ENCODE peak calls at places on chromosomes 2 and 18, in six cellular contexts. One of them, this sample, is unnamed.

GRCh38 chr18:7630731-7631442 is 63.8 kb downstream of the PTPRM start:
- DNase-seq in HepG2: no peak
- DNase-seq in spleen: no peak
- DNase-seq in transverse colon: no peak
- DNase-seq in H1: no peak
- DNase-seq in suprapubic skin: no peak
- DNase-seq in this sample: no peak

GRCh38 chr18:63365909-63366269 is 1.1 kb downstream of the KDSR start:
- DNase-seq in transverse colon: peak; percentile 24
- DNase-seq in suprapubic skin: no peak
- DNase-seq in spleen: no peak
- DNase-seq in H1: no peak
- DNase-seq in HepG2: no peak
- DNase-seq in this sample: no peak

GRCh38 chr2:134167015-134167414 is 86.9 kb upstream of the MGAT5 start:
- DNase-seq in H1: no peak
- DNase-seq in transverse colon: no peak
- DNase-seq in HepG2: no peak
- DNase-seq in suprapubic skin: no peak
- DNase-seq in spleen: no peak
- DNase-seq in this sample: no peak

GRCh38 chr2:42693013-42693575 is 70.8 kb downstream of the OXER1 start:
- DNase-seq in HepG2: no peak
- DNase-seq in suprapubic skin: no peak
- DNase-seq in transverse colon: no peak
- DNase-seq in H1: no peak
- DNase-seq in spleen: peak; percentile 76
- DNase-seq in this sample: no peak

GRCh38 chr2:227415538-227416424 is 28.0 kb upstream of the SCYGR1 start:
- DNase-seq in spleen: peak; percentile 80
- DNase-seq in transverse colon: no peak
- DNase-seq in HepG2: no peak
- DNase-seq in suprapubic skin: no peak
- DNase-seq in H1: no peak
- DNase-seq in this sample: peak; percentile 92

GRCh38 chr2:161418715-161419337 is 2.7 kb downstream of the TBR1 start:
- DNase-seq in spleen: no peak
- DNase-seq in HepG2: no peak
- DNase-seq in H1: peak; percentile 78
- DNase-seq in suprapubic skin: no peak
- DNase-seq in transverse colon: peak; percentile 33
- DNase-seq in this sample: no peak

GRCh38 chr2:122843503-122843902 is 1088.1 kb downstream of the TSN start:
- DNase-seq in transverse colon: no peak
- DNase-seq in spleen: no peak
- DNase-seq in suprapubic skin: no peak
- DNase-seq in HepG2: no peak
- DNase-seq in H1: no peak
- DNase-seq in this sample: no peak

GRCh38 chr2:215931256-215931903 is 82.0 kb downstream of the MREG start:
- DNase-seq in suprapubic skin: peak; percentile 70
- DNase-seq in transverse colon: peak; percentile 58
- DNase-seq in HepG2: peak; percentile 80
- DNase-seq in spleen: no peak
- DNase-seq in H1: peak; percentile 87
- DNase-seq in this sample: peak; percentile 66

GRCh38 chr18:76371804-76372203 is 123.2 kb downstream of the ZNF516 start:
- DNase-seq in suprapubic skin: no peak
- DNase-seq in spleen: peak; percentile 69
- DNase-seq in H1: no peak
- DNase-seq in transverse colon: no peak
- DNase-seq in HepG2: no peak
- DNase-seq in this sample: no peak

GRCh38 chr2:178298785-178299212 is 104.5 kb downstream of the OSBPL6 start:
- DNase-seq in H1: no peak
- DNase-seq in suprapubic skin: no peak
- DNase-seq in HepG2: no peak
- DNase-seq in spleen: no peak
- DNase-seq in transverse colon: no peak
- DNase-seq in this sample: no peak

GRCh38 chr2:174881678-174882077 is 117.4 kb upstream of the CHRNA1 start:
- DNase-seq in transverse colon: no peak
- DNase-seq in H1: no peak
- DNase-seq in suprapubic skin: no peak
- DNase-seq in spleen: no peak
- DNase-seq in HepG2: no peak
- DNase-seq in this sample: no peak

GRCh38 chr2:113231064-113231463 is 47.7 kb downstream of the PAX8 start:
- DNase-seq in spleen: no peak
- DNase-seq in HepG2: no peak
- DNase-seq in transverse colon: no peak
- DNase-seq in H1: no peak
- DNase-seq in suprapubic skin: no peak
- DNase-seq in this sample: no peak

GRCh38 chr18:74172697-74173433 is 24.5 kb downstream of the TIMM21 start:
- DNase-seq in HepG2: no peak
- DNase-seq in suprapubic skin: no peak
- DNase-seq in transverse colon: no peak
- DNase-seq in H1: no peak
- DNase-seq in spleen: no peak
- DNase-seq in this sample: no peak
- H3K4me3 ChIP-seq in HepG2: no peak overlapping the region
- H3K4me3 ChIP-seq in suprapubic skin: no peak overlapping the region
- H3K4me3 ChIP-seq in transverse colon: no peak overlapping the region
- H3K4me3 ChIP-seq in H1: no peak overlapping the region
- H3K4me3 ChIP-seq in spleen: peak overlapping the region; percentile 54
- H3K4me3 ChIP-seq in this sample: no peak overlapping the region

DNA sequence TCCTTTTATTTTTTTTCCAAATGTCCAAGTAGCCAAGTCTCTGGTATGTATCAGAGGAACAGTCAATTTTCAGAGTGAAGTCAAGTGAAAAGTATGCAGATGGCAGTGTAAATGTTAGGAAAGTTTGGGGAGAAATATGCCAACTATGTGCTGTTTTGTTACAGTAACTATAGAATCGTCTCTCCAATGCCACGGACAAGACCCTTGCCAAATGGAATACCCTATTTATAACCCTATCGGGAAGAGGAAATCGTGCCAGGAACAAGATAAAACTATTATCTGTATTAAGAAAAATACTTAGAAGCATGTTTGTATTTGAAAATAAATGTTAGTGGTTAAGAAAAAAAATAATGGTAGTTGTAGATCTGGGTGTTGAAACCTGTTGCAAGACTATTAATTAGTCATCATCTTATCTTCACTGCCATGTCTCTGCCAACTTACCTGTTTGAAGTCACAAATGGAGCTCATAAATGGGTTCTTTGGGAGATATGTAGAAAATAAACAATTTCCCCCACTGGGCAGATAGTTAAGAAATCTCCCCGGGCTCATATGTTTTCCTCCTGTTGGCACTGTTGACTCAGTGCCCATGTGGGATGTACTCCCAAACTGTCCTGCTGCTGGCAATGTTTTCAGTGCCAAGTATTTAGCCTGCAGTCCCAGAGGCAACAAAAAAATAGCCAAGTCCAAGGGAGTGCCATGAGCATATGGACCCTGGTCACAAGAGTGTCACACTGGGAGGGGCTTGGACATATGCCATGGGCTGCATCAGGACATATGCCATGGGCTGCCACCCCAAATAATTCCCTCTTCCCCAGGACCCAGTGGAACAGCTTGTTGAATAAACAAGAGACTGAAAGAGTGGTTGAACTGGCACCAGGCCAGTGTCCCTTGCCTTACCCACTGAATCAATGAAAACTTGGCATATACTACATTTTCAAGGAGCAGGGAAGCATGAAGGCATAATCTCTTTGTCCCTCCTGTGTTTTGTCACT is 366.9 kb downstream of the OSR1 start:
- DNase-seq in spleen: no peak
- DNase-seq in suprapubic skin: peak; percentile 55
- DNase-seq in transverse colon: peak; percentile 31
- DNase-seq in HepG2: no peak
- DNase-seq in H1: no peak
- DNase-seq in this sample: no peak
- TF ChIP-seq POLR2AphosphoS5 in spleen: no peak
- TF ChIP-seq POLR2AphosphoS5 in suprapubic skin: no peak
- TF ChIP-seq POLR2AphosphoS5 in transverse colon: no peak
- TF ChIP-seq POLR2AphosphoS5 in HepG2: no peak
- TF ChIP-seq POLR2AphosphoS5 in H1: no peak
- TF ChIP-seq POLR2AphosphoS5 in this sample: no peak

GRCh38 chr2:86143926-86144685 is 38.1 kb downstream of the PTCD3 start:
- DNase-seq in suprapubic skin: no peak
- DNase-seq in spleen: no peak
- DNase-seq in H1: no peak
- DNase-seq in HepG2: no peak
- DNase-seq in transverse colon: no peak
- DNase-seq in this sample: no peak

GRCh38 chr2:86143307-86143706 is 37.3 kb downstream of the PTCD3 start:
- DNase-seq in spleen: no peak
- DNase-seq in HepG2: no peak
- DNase-seq in suprapubic skin: no peak
- DNase-seq in H1: no peak
- DNase-seq in transverse colon: no peak
- DNase-seq in this sample: no peak

GRCh38 chr2:86142737-86143257 is 36.8 kb downstream of the PTCD3 start:
- DNase-seq in H1: no peak
- DNase-seq in transverse colon: no peak
- DNase-seq in HepG2: no peak
- DNase-seq in spleen: no peak
- DNase-seq in suprapubic skin: no peak
- DNase-seq in this sample: no peak

GRCh38 chr2:86150502-86150901 is 44.5 kb downstream of the PTCD3 start:
- DNase-seq in suprapubic skin: no peak
- DNase-seq in transverse colon: no peak
- DNase-seq in H1: no peak
- DNase-seq in HepG2: no peak
- DNase-seq in spleen: no peak
- DNase-seq in this sample: no peak

GRCh38 chr2:86147793-86148192 is 41.8 kb downstream of the PTCD3 start:
- DNase-seq in HepG2: no peak
- DNase-seq in H1: no peak
- DNase-seq in transverse colon: no peak
- DNase-seq in suprapubic skin: no peak
- DNase-seq in spleen: no peak
- DNase-seq in this sample: no peak
- H3K36me3 ChIP-seq in HepG2: peaks cover 80% of the 10 kb centered on the region
- H3K36me3 ChIP-seq in H1: peaks cover 18% of the 10 kb centered on the region
- H3K36me3 ChIP-seq in transverse colon: peaks cover 4% of the 10 kb centered on the region
- H3K36me3 ChIP-seq in suprapubic skin: peaks cover 86% of the 10 kb centered on the region
- H3K36me3 ChIP-seq in spleen: peaks cover 86% of the 10 kb centered on the region
- H3K36me3 ChIP-seq in this sample: peaks cover 78% of the 10 kb centered on the region

GRCh38 chr2:25168256-25169072 is at the start of gene POMC:
- DNase-seq in H1: peak; percentile 77
- DNase-seq in suprapubic skin: no peak
- DNase-seq in HepG2: no peak
- DNase-seq in transverse colon: peak; percentile 13
- DNase-seq in spleen: peak; percentile 82
- DNase-seq in this sample: no peak
- H3K4me3 ChIP-seq in H1: peak within 1 kb of the TSS; percentile 65
- H3K4me3 ChIP-seq in suprapubic skin: peak within 1 kb of the TSS; percentile 54
- H3K4me3 ChIP-seq in HepG2: peak within 1 kb of the TSS; percentile 31
- H3K4me3 ChIP-seq in transverse colon: peak within 1 kb of the TSS; percentile 37
- H3K4me3 ChIP-seq in spleen: peak within 1 kb of the TSS; percentile 68
- H3K4me3 ChIP-seq in this sample: peak within 1 kb of the TSS; percentile 25

GRCh38 chr2:53859354-53860159 is at the start of gene GPR75:
- DNase-seq in H1: peak; percentile 84
- DNase-seq in suprapubic skin: no peak
- DNase-seq in spleen: peak; percentile 73
- DNase-seq in transverse colon: no peak
- DNase-seq in HepG2: no peak
- DNase-seq in this sample: no peak
- TF ChIP-seq POLR2AphosphoS5 in H1: peak; percentile 29
- TF ChIP-seq POLR2AphosphoS5 in suprapubic skin: no peak
- TF ChIP-seq POLR2AphosphoS5 in spleen: no peak
- TF ChIP-seq POLR2AphosphoS5 in transverse colon: no peak
- TF ChIP-seq POLR2AphosphoS5 in HepG2: no peak
- TF ChIP-seq POLR2AphosphoS5 in this sample: no peak

GRCh38 chr2:173193925-173194324 is 118.3 kb downstream of the MAP3K20 start:
- DNase-seq in suprapubic skin: no peak
- DNase-seq in transverse colon: no peak
- DNase-seq in spleen: no peak
- DNase-seq in H1: no peak
- DNase-seq in HepG2: no peak
- DNase-seq in this sample: no peak
- H3K36me3 ChIP-seq in suprapubic skin: peaks cover 14% of the 10 kb centered on the region
- H3K36me3 ChIP-seq in transverse colon: no peaks in the 10 kb centered on the region
- H3K36me3 ChIP-seq in spleen: peaks cover 5% of the 10 kb centered on the region
- H3K36me3 ChIP-seq in H1: no peaks in the 10 kb centered on the region
- H3K36me3 ChIP-seq in HepG2: peaks cover 16% of the 10 kb centered on the region
- H3K36me3 ChIP-seq in this sample: peaks cover 22% of the 10 kb centered on the region

GRCh38 chr2:144516981-144517824 is 2.7 kb downstream of the ZEB2 start:
- DNase-seq in transverse colon: peak; percentile 32
- DNase-seq in suprapubic skin: peak; percentile 82
- DNase-seq in spleen: peak; percentile 91
- DNase-seq in HepG2: no peak
- DNase-seq in H1: peak; percentile 65
- DNase-seq in this sample: no peak
- H3K4me3 ChIP-seq in transverse colon: peak overlapping the region; percentile 55
- H3K4me3 ChIP-seq in suprapubic skin: peak overlapping the region; percentile 72
- H3K4me3 ChIP-seq in spleen: peak overlapping the region; percentile 81
- H3K4me3 ChIP-seq in HepG2: peak overlapping the region; percentile 57
- H3K4me3 ChIP-seq in H1: peak overlapping the region; percentile 77
- H3K4me3 ChIP-seq in this sample: peak overlapping the region; percentile 92

GRCh38 chr2:218186876-218187649 is 20.3 kb upstream of the CXCR1 start:
- DNase-seq in suprapubic skin: no peak
- DNase-seq in HepG2: no peak
- DNase-seq in spleen: no peak
- DNase-seq in H1: no peak
- DNase-seq in transverse colon: no peak
- DNase-seq in this sample: no peak
- TF ChIP-seq POLR2AphosphoS5 in suprapubic skin: no peak
- TF ChIP-seq POLR2AphosphoS5 in HepG2: no peak
- TF ChIP-seq POLR2AphosphoS5 in spleen: no peak
- TF ChIP-seq POLR2AphosphoS5 in H1: no peak
- TF ChIP-seq POLR2AphosphoS5 in transverse colon: no peak
- TF ChIP-seq POLR2AphosphoS5 in this sample: no peak

This sample was measured in SK-N-MC.